ENCODE peak calls at places on chromosomes 3 and 15, in nine cellular contexts. X, A, G, I, Y, T, K, D and B are unnamed samples.

GRCh38 chr3:126571078-126571477 is 12.3 kb upstream of the C3orf22 start:
- DNase-seq in D (no peak), I (no peak), Y (peak), K (no peak), A (no peak), G (no peak), T (no peak), X (no peak), B (no peak)

GRCh38 chr15:35874260-35874905 is 328.4 kb upstream of the DPH6 start:
- DNase-seq in D (no peak), Y (no peak), X (no peak), I (no peak), T (peak), G (no peak), K (peak), A (no peak), B (peak)

GRCh38 chr3:56724580-56725142 is 41.6 kb upstream of the TASOR start:
- DNase-seq in D (no peak), K (no peak), Y (no peak), A (no peak), X (no peak), I (no peak), T (no peak), G (no peak), B (no peak)

GRCh38 chr15:75947117-75947516 is 43.4 kb downstream of the FBXO22 start:
- DNase-seq in Y (no peak), K (no peak), D (no peak), X (no peak), G (no peak), I (no peak), A (no peak), T (no peak), B (peak)

GRCh38 chr3:76972624-76973296 is 67.1 kb upstream of the ROBO2 start:
- DNase-seq in K (no peak), G (peak), D (no peak), T (no peak), X (no peak), A (no peak), Y (no peak), I (no peak), B (no peak)

GRCh38 chr3:33660035-33660434 is 58.0 kb downstream of the CLASP2 start:
- DNase-seq in D (no peak), G (no peak), T (no peak), A (no peak), I (no peak), K (no peak), X (no peak), Y (no peak), B (no peak)

GRCh38 chr3:36373084-36373483 is 7.2 kb upstream of the STAC start:
- DNase-seq in K (no peak), G (no peak), T (no peak), Y (no peak), X (no peak), I (no peak), D (no peak), A (no peak), B (peak)

GRCh38 chr3:156233875-156234274 is 113.5 kb downstream of the KCNAB1 start:
- DNase-seq in Y (no peak), G (no peak), K (no peak), X (no peak), D (no peak), A (no peak), I (no peak), T (no peak), B (peak)

GRCh38 chr3:165983284-165983683 is 146.1 kb upstream of the BCHE start:
- DNase-seq in K (no peak), D (no peak), A (no peak), T (no peak), Y (no peak), X (no peak), I (no peak), G (no peak), B (no peak)

GRCh38 chr15:74134387-74135027 is 4.1 kb downstream of the ISLR2 start:
- DNase-seq in G (no peak), I (peak), T (no peak), X (peak), D (peak), Y (no peak), K (no peak), A (peak), B (no peak)

GRCh38 chr15:81466741-81467140 is 92.7 kb upstream of the TMC3 start:
- DNase-seq in X (no peak), A (no peak), I (no peak), G (no peak), D (no peak), T (no peak), Y (no peak), K (no peak), B (no peak)

GRCh38 chr15:62875626-62876021 is 166.9 kb upstream of the TPM1 start:
- DNase-seq in Y (no peak), A (no peak), I (no peak), T (no peak), K (no peak), X (no peak), G (no peak), D (no peak), B (no peak)

GRCh38 chr3:108159865-108160264 is 62.4 kb downstream of the IFT57 start:
- DNase-seq in X (no peak), D (no peak), A (no peak), K (no peak), T (no peak), G (no peak), I (no peak), Y (no peak), B (no peak)

GRCh38 chr3:27889745-27890144 is 167.6 kb upstream of the EOMES start:
- DNase-seq in I (no peak), G (no peak), K (no peak), D (no peak), X (no peak), T (no peak), A (no peak), Y (no peak), B (no peak)

GRCh38 chr3:184461219-184461618 is 81.4 kb downstream of the CHRD start:
- DNase-seq in Y (peak), D (no peak), X (no peak), G (no peak), A (peak), T (no peak), K (no peak), I (no peak), B (no peak)

GRCh38 chr3:29763115-29763514 is 482.2 kb downstream of the RBMS3 start:
- DNase-seq in X (no peak), T (no peak), G (no peak), I (no peak), D (no peak), K (no peak), Y (no peak), A (no peak), B (no peak)

GRCh38 chr3:112654979-112655378 is 14.0 kb upstream of the CCDC80 start:
- DNase-seq in I (no peak), K (no peak), A (no peak), D (no peak), G (no peak), X (no peak), T (no peak), Y (no peak), B (no peak)

GRCh38 chr3:45318712-45319111 is 69.7 kb upstream of the LARS2 start:
- DNase-seq in G (no peak), I (no peak), A (no peak), K (no peak), T (no peak), X (no peak), Y (no peak), D (no peak), B (no peak)

GRCh38 chr3:112774293-112774926 is 72.3 kb downstream of the CD200R1L start:
- DNase-seq in A (no peak), G (no peak), X (no peak), D (no peak), Y (no peak), I (no peak), K (no peak), T (no peak), B (no peak)

GRCh38 chr3:128062033-128062745 is 10.0 kb downstream of the SEC61A1 start:
- DNase-seq in K (no peak), G (no peak), X (no peak), A (no peak), Y (no peak), I (no peak), D (no peak), T (no peak), B (no peak)

GRCh38 chr15:73004462-73004861 is 47.8 kb upstream of the NEO1 start:
- DNase-seq in A (no peak), T (no peak), K (no peak), X (no peak), G (no peak), Y (no peak), I (no peak), D (no peak), B (no peak)

GRCh38 chr3:138046084-138046483 is 36.1 kb downstream of the CLDN18 start:
- DNase-seq in T (no peak), I (no peak), D (no peak), G (no peak), K (no peak), X (peak), A (no peak), Y (no peak), B (no peak)

GRCh38 chr3:159787794-159788205 is 200.8 kb upstream of the IL12A start:
- DNase-seq in D (no peak), X (no peak), K (no peak), Y (no peak), T (no peak), I (no peak), G (peak), A (no peak), B (no peak)

GRCh38 chr3:137105277-137105977 is 147.6 kb downstream of the IL20RB start:
- DNase-seq in Y (no peak), K (peak), G (peak), A (no peak), T (peak), I (no peak), X (peak), D (no peak), B (peak)

GRCh38 chr3:46396129-46396528 is 10.7 kb downstream of the CCR5AS start:
- DNase-seq in G (no peak), I (no peak), Y (peak), A (no peak), D (no peak), X (no peak), T (no peak), K (no peak), B (no peak)

GRCh38 chr3:194142156-194142910 is 6.4 kb downstream of the HES1 start:
- DNase-seq in D (peak), G (no peak), A (peak), I (no peak), X (no peak), K (no peak), Y (peak), T (peak), B (no peak)

GRCh38 chr3:134611516-134611915 is 39.3 kb downstream of the KY start:
- DNase-seq in X (no peak), Y (no peak), I (no peak), A (no peak), K (no peak), D (no peak), T (no peak), G (no peak), B (no peak)

GRCh38 chr3:150631515-150632221 is 28.5 kb downstream of the SELENOT start:
- DNase-seq in X (no peak), G (no peak), A (no peak), K (no peak), Y (no peak), I (no peak), T (no peak), D (no peak), B (no peak)
- TF ChIP-seq POLR2A in X (no peak), G (no peak), A (no peak), K (no peak), Y (no peak), I (no peak), T (no peak), D (no peak), B (no peak)

GRCh38 chr15:45439521-45439931 is 61.2 kb upstream of the GATM start:
- DNase-seq in G (peak), Y (no peak), K (no peak), T (no peak), D (no peak), A (no peak), I (no peak), X (no peak), B (no peak)
- TF ChIP-seq POLR2A in G (no peak), Y (no peak), K (no peak), T (no peak), D (no peak), A (no peak), I (no peak), X (no peak), B (no peak)

GRCh38 chr15:56464893-56465520 is at the start of gene MNS1:
- DNase-seq in Y (peak), A (peak), T (peak), G (peak), K (peak), I (peak), X (peak), D (peak), B (peak)
- TF ChIP-seq POLR2A in Y (no peak), A (no peak), T (no peak), G (no peak), K (no peak), I (peak), X (no peak), D (no peak), B (peak)

GRCh38 chr3:141714671-141715070 is 23.4 kb upstream of the RNF7 start:
- DNase-seq in G (no peak), D (no peak), Y (no peak), A (no peak), X (no peak), K (no peak), T (no peak), I (no peak), B (no peak)
- TF ChIP-seq POLR2A in G (no peak), D (no peak), Y (no peak), A (no peak), X (no peak), K (no peak), T (no peak), I (no peak), B (no peak)

GRCh38 chr3:50153782-50154475 is 1.2 kb upstream of the SEMA3F start:
- DNase-seq in D (no peak), X (no peak), A (no peak), Y (no peak), G (no peak), K (no peak), T (no peak), I (no peak), B (no peak)

GRCh38 chr3:50155491-50155878 is 361 bp downstream of the SEMA3F start:
- DNase-seq in A (no peak), Y (no peak), D (no peak), G (no peak), K (no peak), T (no peak), X (no peak), I (no peak), B (no peak)

GRCh38 chr3:50155891-50156290 is 767 bp downstream of the SEMA3F start:
- DNase-seq in I (no peak), K (no peak), G (no peak), T (no peak), A (no peak), X (peak), D (no peak), Y (no peak), B (no peak)

GRCh38 chr3:50154476-50154839 is 666 bp upstream of the SEMA3F start:
- DNase-seq in A (no peak), D (no peak), I (no peak), G (no peak), T (no peak), Y (no peak), X (no peak), K (no peak), B (no peak)

DNA sequence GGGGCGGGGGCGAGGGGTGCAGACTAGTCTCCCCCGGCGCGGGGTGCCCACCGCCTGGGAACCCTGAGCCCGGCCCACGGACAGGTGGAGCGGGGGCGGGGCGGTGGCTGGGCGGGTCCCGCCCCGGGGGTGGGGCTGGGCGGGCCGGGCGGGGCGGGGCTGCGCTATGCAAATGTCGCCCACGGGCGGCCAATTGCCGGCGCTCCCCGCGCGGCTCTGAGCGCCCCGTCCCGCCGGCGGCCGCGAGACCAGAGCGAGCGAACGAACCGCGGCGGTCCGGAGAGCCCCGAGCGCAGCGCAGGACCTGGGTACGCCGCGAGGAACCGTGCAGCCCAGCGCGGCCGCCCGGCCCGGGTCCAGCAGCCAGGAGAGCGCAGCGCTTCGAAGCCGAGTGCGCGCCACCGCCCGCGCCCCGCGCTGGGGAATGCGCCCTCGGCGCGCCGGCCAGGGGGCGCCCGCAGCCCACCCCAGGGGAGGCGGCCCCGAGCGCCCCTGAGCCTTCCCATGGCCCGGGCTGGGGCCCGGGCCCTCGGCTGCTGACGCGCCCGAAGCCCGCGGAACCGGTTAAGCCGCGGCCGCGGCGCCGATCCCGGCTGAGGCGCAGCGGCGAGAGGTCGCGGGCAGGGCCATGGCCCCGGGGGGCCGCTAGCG is at the start of gene SEMA3F:
- DNase-seq in D (peak), T (no peak), Y (peak), G (peak), K (no peak), X (peak), A (no peak), I (peak), B (peak)
- TF ChIP-seq POLR2A in D (peak), T (no peak), Y (no peak), G (no peak), K (no peak), X (no peak), A (no peak), I (peak), B (peak)

DNA sequence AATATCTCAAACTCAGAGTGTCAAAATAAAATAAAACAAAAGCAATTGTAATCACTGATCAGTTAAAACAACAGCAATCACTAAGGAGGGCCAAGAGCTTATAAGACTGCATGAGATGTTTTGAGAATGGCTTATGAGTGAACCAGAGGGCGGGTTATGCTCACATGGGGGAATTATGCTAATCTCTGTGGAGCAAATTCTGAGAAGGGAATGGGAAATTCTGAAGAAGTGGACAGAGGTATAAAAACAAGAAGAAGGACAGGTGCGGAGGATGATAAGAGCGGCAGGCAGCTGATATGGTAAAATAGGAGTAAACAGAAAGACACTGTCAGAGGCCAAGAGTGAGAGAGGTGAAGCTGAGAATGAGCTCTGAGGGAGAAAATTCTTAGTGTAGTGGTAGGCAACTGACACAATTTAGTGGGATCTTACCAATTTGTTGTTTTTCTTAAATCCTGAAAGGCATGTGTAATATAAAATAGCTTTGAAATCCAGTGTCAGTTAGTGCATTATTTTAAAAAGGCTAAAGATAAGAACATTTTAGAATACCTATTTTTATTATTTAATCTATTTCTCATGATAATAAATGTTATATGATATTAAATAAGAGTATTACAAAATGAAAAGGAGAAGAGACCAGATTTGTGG is 133.8 kb downstream of the SPATA16 start:
- DNase-seq in A (no peak), K (no peak), T (no peak), Y (no peak), G (no peak), X (no peak), I (no peak), D (no peak), B (no peak)
- TF ChIP-seq POLR2A in A (no peak), K (no peak), T (no peak), Y (no peak), G (no peak), X (no peak), I (no peak), D (no peak), B (no peak)

GRCh38 chr3:170164720-170165119 is 16.8 kb downstream of the PHC3 start:
- DNase-seq in T (no peak), K (no peak), A (no peak), I (no peak), X (no peak), D (no peak), G (no peak), Y (no peak), B (no peak)
- TF ChIP-seq POLR2A in T (no peak), K (no peak), A (no peak), I (no peak), X (no peak), D (no peak), G (no peak), Y (no peak), B (no peak)

GRCh38 chr15:41937568-41937923 is 34.8 kb downstream of the EHD4 start:
- DNase-seq in X (no peak), K (no peak), A (no peak), D (no peak), I (no peak), T (no peak), G (no peak), Y (no peak), B (no peak)
- TF ChIP-seq POLR2A in X (no peak), K (no peak), A (no peak), D (no peak), I (no peak), T (no peak), G (no peak), Y (no peak), B (no peak)

DNA sequence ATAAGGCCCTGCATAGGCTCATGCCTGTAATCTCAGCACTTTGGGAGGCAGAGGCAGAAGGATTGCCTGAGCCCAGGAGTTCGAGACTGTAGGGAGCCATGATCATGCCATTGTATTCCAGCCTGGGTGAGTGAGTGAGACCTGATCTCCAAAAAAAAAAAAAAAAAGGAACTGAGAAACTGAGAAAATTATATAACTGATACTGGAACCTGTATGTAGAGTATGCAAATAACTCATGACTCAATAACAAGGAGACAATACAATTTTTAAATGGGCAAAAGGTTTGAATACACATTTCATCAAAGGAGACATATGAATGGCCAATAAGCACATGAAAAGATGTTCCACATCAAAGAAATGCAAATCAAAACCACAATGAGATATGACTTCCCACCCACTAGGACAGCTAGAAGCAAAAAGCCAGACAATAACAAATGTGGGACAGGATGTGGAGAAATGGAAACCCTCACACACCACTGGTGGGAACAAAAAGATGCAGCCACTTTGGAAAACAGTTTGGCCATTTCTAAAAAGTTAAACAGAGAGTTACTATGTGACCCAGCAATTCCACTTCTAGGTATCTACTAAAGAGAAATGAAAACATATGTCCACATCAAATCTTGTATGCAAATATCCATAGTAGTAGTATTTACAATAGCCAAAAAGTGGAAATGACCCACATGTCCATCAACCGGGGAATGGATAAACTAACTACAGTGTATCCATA is 70.7 kb downstream of the IQSEC1 start:
- DNase-seq in K (no peak), I (no peak), D (no peak), X (no peak), A (peak), G (no peak), T (no peak), Y (no peak), B (no peak)
- TF ChIP-seq POLR2A in K (no peak), I (no peak), D (no peak), X (no peak), A (no peak), G (no peak), T (no peak), Y (no peak), B (no peak)